ENCODE peak calls at places on chromosome 17, in seven cellular contexts. X is left lung; F is GM20000; A is stimulated activated naive CD4-positive, alpha-beta T cell; J is activated CD4-positive, alpha-beta T cell treated with anti-CD3 and anti-CD28 coated beads for 36 hours; U is COR-L47; R is NCI-H345. G is an unnamed sample.

GRCh38 chr17:48579738-48580543 is 1.8 kb upstream of the HOXB4 start:
- DNase-seq in F (no peak), X (no peak), R (peak), U (no peak), A (no peak), J (no peak), G (no peak)

GRCh38 chr17:39264119-39264518 is 38.4 kb upstream of the STAC2 start:
- DNase-seq in J (no peak), U (no peak), A (no peak), F (no peak), X (no peak), R (no peak), G (no peak)

GRCh38 chr17:40307691-40308289 is 1.2 kb upstream of the RARA start:
- DNase-seq in J (no peak), F (no peak), R (no peak), U (no peak), A (no peak), X (no peak), G (no peak)

GRCh38 chr17:4229627-4230026 is 34.2 kb downstream of the ANKFY1 start:
- DNase-seq in J (no peak), A (no peak), R (no peak), F (no peak), X (no peak), U (no peak), G (no peak)

GRCh38 chr17:31251618-31252328 is 45.3 kb downstream of the OMG start:
- DNase-seq in R (no peak), J (no peak), U (no peak), F (no peak), X (no peak), A (no peak), G (no peak)

GRCh38 chr17:1275962-1276736 is 3.3 kb upstream of the TRARG1 start:
- DNase-seq in F (peak), U (no peak), A (peak), J (peak), X (peak), R (peak), G (peak)

GRCh38 chr17:82298538-82299421 is 18.6 kb downstream of the CD7 start:
- DNase-seq in A (peak), X (peak), U (no peak), J (peak), R (no peak), F (no peak), G (no peak)

GRCh38 chr17:32805029-32805976 is 71.6 kb downstream of the MYO1D start:
- DNase-seq in U (no peak), R (no peak), X (no peak), A (no peak), F (no peak), J (no peak), G (no peak)

GRCh38 chr17:50153650-50154575 is 3.4 kb upstream of the PPP1R9B start:
- DNase-seq in J (no peak), R (no peak), F (no peak), U (no peak), X (peak), A (no peak), G (no peak)

GRCh38 chr17:43905985-43906852 is 1.1 kb downstream of the MPP2 start:
- DNase-seq in J (peak), R (peak), A (peak), X (no peak), U (peak), F (no peak), G (peak)

GRCh38 chr17:72125226-72125651 is 4.4 kb downstream of the SOX9 start:
- DNase-seq in J (no peak), R (no peak), X (no peak), A (no peak), F (no peak), U (no peak), G (peak)

GRCh38 chr17:37024181-37024637 is 75.5 kb downstream of the AATF start:
- DNase-seq in R (no peak), X (no peak), U (no peak), F (no peak), J (no peak), A (no peak), G (peak)

GRCh38 chr17:17812211-17813054 is 24.4 kb downstream of the SREBF1 start:
- DNase-seq in J (peak), U (no peak), X (peak), R (peak), A (peak), F (peak), G (peak)

GRCh38 chr17:81337449-81337848 is 42.3 kb upstream of the SLC38A10 start:
- DNase-seq in F (no peak), R (peak), J (no peak), X (peak), A (no peak), U (no peak), G (peak)

GRCh38 chr17:63774982-63775290 is 966 bp downstream of the DDX42 start:
- DNase-seq in U (no peak), R (no peak), J (no peak), X (no peak), A (peak), F (no peak), G (no peak)

GRCh38 chr17:6110592-6110991 is 40.4 kb downstream of the WSCD1 start:
- DNase-seq in F (peak), R (no peak), X (no peak), A (no peak), U (no peak), J (no peak), G (no peak)

GRCh38 chr17:59456923-59457615 is 108.3 kb upstream of the DHX40 start:
- DNase-seq in R (no peak), X (no peak), J (no peak), A (no peak), F (no peak), U (no peak), G (peak)

GRCh38 chr17:12622726-12623125 is 43.0 kb upstream of the MYOCD start:
- DNase-seq in U (no peak), A (no peak), J (no peak), F (no peak), R (no peak), X (no peak), G (no peak)

GRCh38 chr17:50043290-50044148 is 12.4 kb upstream of the ITGA3 start:
- DNase-seq in F (no peak), U (no peak), R (no peak), X (no peak), A (no peak), J (no peak), G (no peak)

GRCh38 chr17:37465058-37465616 is 24.6 kb upstream of the DUSP14 start:
- DNase-seq in J (no peak), R (no peak), A (no peak), X (no peak), U (no peak), F (no peak), G (no peak)

G was measured in SK-N-DZ.